ENCODE peak calls at places on chromosomes 3 and 15, in six cellular contexts. S is PC-3, H is trophoblast cell, G is endothelial cell of umbilical vein, F is OCI-LY7, W is astrocyte. X is an unnamed sample.

GRCh38 chr15:56879502-56879901 is 38.9 kb upstream of the TCF12 start:
- DNase-seq in S (no peak), H (no peak), G (no peak), F (no peak), W (no peak), X (no peak)

GRCh38 chr3:32708672-32709283 is 23.8 kb downstream of the CNOT10 start:
- DNase-seq in F (no peak), G (no peak), W (no peak), H (no peak), S (no peak), X (no peak)

GRCh38 chr15:89828324-89829145 is 13.9 kb upstream of the ANPEP start:
- DNase-seq in S (no peak), H (no peak), G (no peak), W (peak), F (no peak), X (peak)

GRCh38 chr15:50145451-50145872 is 26.4 kb upstream of the ATP8B4 start:
- DNase-seq in W (peak), S (peak), H (no peak), F (peak), G (peak), X (no peak)

GRCh38 chr3:192850501-192850981 is 67.1 kb downstream of the MB21D2 start:
- DNase-seq in H (peak), S (peak), G (peak), W (peak), F (no peak), X (peak)

GRCh38 chr15:63893866-63894661 is 60.3 kb upstream of the HERC1 start:
- DNase-seq in S (no peak), F (no peak), G (no peak), W (no peak), H (no peak), X (peak)

GRCh38 chr3:112134335-112135124 is 1.5 kb upstream of the GCSAM start:
- DNase-seq in H (no peak), G (no peak), S (peak), F (peak), W (peak), X (peak)

GRCh38 chr3:124826703-124827102 is 60.5 kb downstream of the ITGB5 start:
- DNase-seq in G (peak), S (peak), F (no peak), W (peak), H (no peak), X (no peak)

GRCh38 chr3:193704431-193704830 is 111.4 kb downstream of the OPA1 start:
- DNase-seq in H (no peak), W (no peak), S (no peak), F (no peak), G (no peak), X (no peak)

GRCh38 chr3:73623316-73623715 is 1.4 kb downstream of the PDZRN3 start:
- DNase-seq in F (no peak), G (no peak), W (no peak), H (no peak), S (no peak), X (no peak)
- H3K4me3 ChIP-seq in F (no peak), G (no peak), W (peak), H (peak), S (no peak), X (no peak)

GRCh38 chr15:58361291-58361759 is 70.5 kb upstream of the LIPC start:
- DNase-seq in F (no peak), H (peak), G (no peak), S (peak), W (peak), X (no peak)
- H2AFZ ChIP-seq in F (no peak), H (no peak), G (no peak), S (peak), W (no peak), X (no peak)

GRCh38 chr3:64237083-64237482 is 11.8 kb upstream of the PRICKLE2 start:
- DNase-seq in S (no peak), H (no peak), F (no peak), W (no peak), G (no peak), X (no peak)

GRCh38 chr3:64240959-64241358 is 15.7 kb upstream of the PRICKLE2 start:
- DNase-seq in W (no peak), H (no peak), G (no peak), S (no peak), F (no peak), X (no peak)

GRCh38 chr3:64240445-64240844 is 15.2 kb upstream of the PRICKLE2 start:
- DNase-seq in S (no peak), F (no peak), W (no peak), G (no peak), H (no peak), X (no peak)

GRCh38 chr3:64239841-64240240 is 14.6 kb upstream of the PRICKLE2 start:
- DNase-seq in H (no peak), G (no peak), S (no peak), F (no peak), W (no peak), X (no peak)

DNA sequence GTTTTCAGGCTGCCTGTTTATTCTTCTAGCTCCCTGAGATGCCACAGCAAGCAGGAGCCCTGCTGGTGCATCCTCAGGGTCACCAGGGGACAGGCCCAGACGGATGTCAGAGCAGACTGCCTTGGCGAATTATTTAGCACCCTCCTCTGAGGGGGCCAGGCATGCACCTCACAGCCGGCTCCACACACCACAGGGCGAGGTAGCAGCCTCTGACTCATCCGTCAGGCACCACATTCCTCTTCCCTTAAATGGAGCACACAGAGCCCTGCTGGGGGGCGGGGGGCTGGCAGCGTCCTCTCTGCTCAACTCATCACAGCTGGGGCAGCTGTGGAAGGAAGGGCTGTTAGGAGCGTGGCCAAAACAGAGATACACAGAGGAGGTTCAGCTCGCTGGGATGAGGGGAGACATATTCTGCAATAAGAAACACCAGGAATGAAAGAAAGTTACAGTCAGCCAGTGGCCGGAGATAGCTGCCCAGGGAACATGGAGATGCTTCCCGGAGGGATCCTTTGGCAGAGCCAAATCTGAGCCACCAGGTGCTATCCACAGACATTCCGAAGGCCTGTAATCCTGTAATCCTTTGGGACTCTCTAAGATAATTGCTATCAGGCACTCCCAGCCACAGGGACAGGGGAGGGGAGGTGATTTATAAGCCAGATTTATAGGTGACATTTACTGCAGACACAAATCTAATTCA is 13.9 kb upstream of the PRICKLE2 start:
- DNase-seq in S (peak), G (no peak), F (no peak), W (peak), H (peak), X (peak)
- H3K4me3 ChIP-seq in S (no peak), G (no peak), F (no peak), W (no peak), H (no peak), X (no peak)

DNA sequence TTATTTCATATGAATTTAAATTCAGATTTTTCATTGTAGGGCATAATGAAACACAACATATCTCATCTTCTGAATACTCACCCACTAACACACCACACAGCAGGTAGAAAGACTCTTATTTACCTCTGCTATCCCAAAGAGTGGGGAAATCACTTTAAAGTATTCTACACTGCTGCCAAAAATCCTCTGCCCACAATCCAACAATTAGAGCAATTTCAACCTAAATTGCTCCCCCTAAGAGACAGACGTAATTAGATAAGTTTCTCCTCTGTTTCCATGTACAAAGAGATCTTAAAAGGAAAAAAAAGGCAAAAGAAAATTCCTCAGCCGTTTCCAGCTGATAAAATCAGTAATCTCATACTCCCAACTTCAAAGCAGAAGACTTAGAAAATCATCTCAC is 331.8 kb downstream of the ERC2 start:
- DNase-seq in F (no peak), H (no peak), S (no peak), G (no peak), W (no peak), X (no peak)
- H2AFZ ChIP-seq in F (no peak), H (no peak), S (no peak), G (no peak), W (no peak), X (no peak)

GRCh38 chr15:41561777-41562145 is 2.7 kb downstream of the TYRO3 start:
- DNase-seq in F (no peak), G (peak), W (peak), S (no peak), H (no peak), X (no peak)
- H3K4me3 ChIP-seq in F (no peak), G (no peak), W (no peak), S (no peak), H (no peak), X (no peak)

DNA sequence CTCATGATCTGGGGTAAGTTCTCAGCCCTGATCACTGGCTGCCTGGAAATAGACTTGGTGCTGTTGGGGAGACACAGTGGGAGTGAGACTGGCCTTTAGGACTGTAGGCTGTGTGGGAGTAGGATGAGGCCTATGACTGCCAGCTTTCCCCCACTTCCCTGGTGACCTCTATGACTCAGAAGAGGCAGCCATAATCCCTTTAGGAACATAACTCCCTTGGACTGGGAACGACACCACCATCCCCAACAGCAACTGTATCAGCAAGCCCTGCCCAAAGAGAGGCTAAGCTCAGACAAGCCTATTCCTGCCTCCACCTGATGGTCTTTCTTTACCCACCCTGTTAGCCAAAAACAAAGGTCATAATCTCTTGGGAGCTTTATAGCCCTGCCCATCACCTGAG is 91.3 kb downstream of the SUCNR1 start:
- DNase-seq in S (no peak), G (no peak), W (no peak), H (no peak), F (no peak), X (no peak)
- H2AFZ ChIP-seq in S (no peak), G (no peak), W (no peak), H (no peak), F (no peak), X (no peak)